ENCODE peak calls at places on chromosomes 5 and 9, in five cellular contexts. I, N, Y, P and L are unnamed samples.

GRCh38 chr9:121842612-121842978 is 191.2 kb downstream of the DAB2IP start:
- DNase-seq in P (no peak), Y (no peak), N (no peak), I (no peak), L (no peak)

GRCh38 chr5:57476743-57477142 is 5.9 kb downstream of the ACTBL2 start:
- DNase-seq in P (no peak), N (no peak), Y (no peak), I (no peak), L (no peak)

GRCh38 chr9:5671711-5672353 is 42.9 kb downstream of the RIC1 start:
- DNase-seq in N (no peak), Y (peak; percentile 10), I (no peak), P (no peak), L (peak; percentile 85)

GRCh38 chr5:146441896-146442295 is 5.2 kb upstream of the TCERG1 start:
- DNase-seq in N (no peak), I (no peak), P (no peak), Y (no peak), L (no peak)

GRCh38 chr5:144504929-144505578 is 334.4 kb downstream of the KCTD16 start:
- DNase-seq in P (no peak), I (no peak), Y (no peak), N (no peak), L (peak; percentile 14)

GRCh38 chr5:140358738-140359310 is 1.2 kb upstream of the SLC4A9 start:
- DNase-seq in I (no peak), N (no peak), Y (no peak), P (no peak), L (no peak)

GRCh38 chr9:129836342-129837007 is 1.2 kb downstream of the USP20 start:
- DNase-seq in P (peak; percentile 26), N (peak; percentile 34), Y (peak; percentile 33), I (no peak), L (no peak)

GRCh38 chr9:125580701-125581286 is 126.2 kb downstream of the MAPKAP1 start:
- DNase-seq in N (no peak), Y (no peak), I (no peak), P (no peak), L (no peak)

GRCh38 chr9:6676254-6676928 is 30.9 kb upstream of the GLDC start:
- DNase-seq in P (no peak), I (no peak), Y (no peak), N (no peak), L (no peak)

GRCh38 chr9:38626006-38626405 is 5.6 kb upstream of the ANKRD18A start:
- DNase-seq in Y (no peak), I (no peak), N (no peak), P (no peak), L (no peak)

GRCh38 chr5:109803854-109804253 is 114.1 kb downstream of the MAN2A1 start:
- DNase-seq in Y (no peak), P (no peak), I (no peak), N (no peak), L (no peak)

GRCh38 chr5:95261369-95262175 is 23.3 kb downstream of the MCTP1 start:
- DNase-seq in Y (no peak), P (no peak), I (no peak), N (no peak), L (peak; percentile 37)

GRCh38 chr9:130601100-130601499 is 21.7 kb downstream of the FUBP3 start:
- DNase-seq in P (no peak), I (no peak), Y (no peak), N (no peak), L (no peak)

GRCh38 chr5:78629590-78629989 is 19.0 kb downstream of the LHFPL2 start:
- DNase-seq in Y (no peak), P (no peak), I (no peak), N (no peak), L (no peak)

GRCh38 chr5:168214071-168214470 is 77.4 kb upstream of the WWC1 start:
- DNase-seq in P (no peak), Y (no peak), N (no peak), I (no peak), L (no peak)

GRCh38 chr5:124628721-124629596 is 117.5 kb downstream of the ZNF608 start:
- DNase-seq in Y (no peak), P (no peak), I (no peak), N (no peak), L (no peak)

GRCh38 chr9:38443181-38443580 is 18.9 kb upstream of the IGFBPL1 start:
- DNase-seq in I (no peak), P (no peak), Y (no peak), N (no peak), L (no peak)

GRCh38 chr9:17159469-17159868 is 24.6 kb downstream of the CNTLN start:
- DNase-seq in Y (no peak), N (no peak), P (no peak), I (no peak), L (no peak)

GRCh38 chr5:15637886-15638285 is 137.9 kb downstream of the FBXL7 start:
- DNase-seq in I (no peak), N (no peak), Y (no peak), P (no peak), L (no peak)

GRCh38 chr9:114799441-114799840 is 6.4 kb downstream of the TNFSF15 start:
- DNase-seq in P (no peak), Y (no peak), N (no peak), I (no peak), L (no peak)

GRCh38 chr5:120604898-120605297 is 140.8 kb downstream of the PRR16 start:
- DNase-seq in I (no peak), Y (no peak), P (no peak), N (no peak), L (no peak)

GRCh38 chr5:5533927-5534326 is 111.5 kb downstream of the ICE1 start:
- DNase-seq in P (no peak), I (no peak), Y (no peak), N (no peak), L (no peak)

GRCh38 chr9:3498691-3499090 is 27.1 kb downstream of the RFX3 start:
- DNase-seq in N (no peak), I (no peak), P (no peak), Y (no peak), L (no peak)

GRCh38 chr9:128405780-128406171 is 14.9 kb upstream of the CERCAM start:
- DNase-seq in N (no peak), P (no peak), Y (no peak), I (no peak), L (no peak)

GRCh38 chr9:36575411-36575882 is 2.8 kb downstream of the MELK start:
- DNase-seq in N (no peak), P (no peak), I (no peak), Y (no peak), L (no peak)

GRCh38 chr5:119478781-119479180 is 26.5 kb downstream of the HSD17B4 start:
- DNase-seq in I (no peak), P (no peak), N (no peak), Y (no peak), L (no peak)

GRCh38 chr5:160938532-160938931 is 86.5 kb upstream of the ATP10B start:
- DNase-seq in Y (no peak), I (no peak), P (no peak), N (no peak), L (no peak)